ENCODE peak calls at places on chromosomes 5 and 9, in six cellular contexts. L is IMR-90, B is HL-60, E is foreskin keratinocyte, H is activated T-cell treated with anti-CD3 and anti-CD28 coated beads for 1 hour, I is GM13977. R is an unnamed sample.

GRCh38 chr9:115494958-115495690 is 377.2 kb upstream of the TNC start:
- DNase-seq in B (no peak), H (no peak), E (no peak), L (peak; percentile 8), I (no peak), R (no peak)

GRCh38 chr9:136482046-136482792 is 621 bp downstream of the SEC16A start:
- DNase-seq in L (peak; percentile 37), I (no peak), E (peak; percentile 20), B (peak; percentile 64), H (no peak), R (no peak)

GRCh38 chr9:35954942-35955546 is 2.9 kb downstream of the OR2S2 start:
- DNase-seq in E (peak; percentile 60), L (peak; percentile 90), I (peak; percentile 71), H (no peak), B (peak; percentile 48), R (peak; percentile 66)

GRCh38 chr9:98479967-98480847 is 224.8 kb upstream of the TBC1D2 start:
- DNase-seq in B (no peak), H (no peak), I (no peak), L (peak; percentile 41), E (no peak), R (no peak)

GRCh38 chr5:73507062-73507461 is 8.8 kb downstream of the BTF3 start:
- DNase-seq in H (no peak), B (no peak), L (no peak), I (no peak), E (no peak), R (no peak)

GRCh38 chr5:149404746-149405549 is 25.9 kb upstream of the IL17B start:
- DNase-seq in H (no peak), I (no peak), B (no peak), L (peak; percentile 95), E (no peak), R (no peak)

GRCh38 chr9:108423493-108423892 is 432.3 kb downstream of the ACTL7B start:
- DNase-seq in L (no peak), H (no peak), B (no peak), I (no peak), E (no peak), R (no peak)

GRCh38 chr9:17761984-17762676 is 183.3 kb downstream of the SH3GL2 start:
- DNase-seq in B (peak; percentile 1), H (no peak), E (no peak), I (no peak), L (no peak), R (no peak)

GRCh38 chr9:5939530-5939929 is 48.8 kb downstream of the MLANA start:
- DNase-seq in E (no peak), B (no peak), I (no peak), L (no peak), H (no peak), R (no peak)

GRCh38 chr5:1800470-1801060 is 642 bp upstream of the NDUFS6 start:
- DNase-seq in L (no peak), B (peak; percentile 14), I (no peak), E (peak; percentile 42), H (no peak), R (no peak)

GRCh38 chr9:35828716-35829083 is at the start of gene FAM221B:
- DNase-seq in L (no peak), B (no peak), E (no peak), I (peak; percentile 29), H (no peak), R (no peak)